ENCODE peak calls at places on chromosome 12, in ten cellular contexts. I is Peyer's patch, E is cardiac fibroblast, Y is A549, R is cardiac muscle cell, F is pancreas, A is hepatocyte, C is AG09309, V is uterus, M is adrenal gland. S is an unnamed sample.

GRCh38 chr12:51025182-51025747 is 919 bp downstream of the SLC11A2 start:
- DNase-seq in I (peak), E (no peak), Y (no peak), R (no peak), F (no peak), A (no peak), C (no peak), V (no peak), M (no peak), S (no peak)

GRCh38 chr12:32083489-32083888 is 23.2 kb upstream of the BICD1 start:
- DNase-seq in I (no peak), E (peak), Y (no peak), R (no peak), F (no peak), A (no peak), C (peak), V (no peak), M (peak), S (no peak)

GRCh38 chr12:117450186-117450585 is 88.8 kb upstream of the NOS1 start:
- DNase-seq in I (no peak), E (no peak), Y (no peak), R (no peak), F (no peak), A (no peak), C (no peak), V (no peak), M (no peak), S (no peak)

GRCh38 chr12:121165316-121165715 is 32.6 kb downstream of the P2RX7 start:
- DNase-seq in I (no peak), E (peak), Y (no peak), R (no peak), F (no peak), A (no peak), C (no peak), V (no peak), M (no peak), S (no peak)

GRCh38 chr12:122880668-122881067 is 15.3 kb downstream of the VPS37B start:
- DNase-seq in I (no peak), E (peak), Y (peak), R (no peak), F (no peak), A (no peak), C (no peak), V (no peak), M (no peak), S (no peak)

GRCh38 chr12:38392584-38393144 is 76.1 kb downstream of the ALG10B start:
- DNase-seq in I (no peak), E (peak), Y (no peak), R (no peak), F (no peak), A (peak), C (no peak), V (no peak), M (no peak), S (no peak)

GRCh38 chr12:32534698-32535097 is 135.3 kb downstream of the FGD4 start:
- DNase-seq in I (no peak), E (peak), Y (no peak), R (no peak), F (no peak), A (no peak), C (no peak), V (no peak), M (no peak), S (no peak)

GRCh38 chr12:57898308-57898970 is 42.9 kb upstream of the ATP23 start:
- DNase-seq in I (peak), E (peak), Y (no peak), R (no peak), F (no peak), A (no peak), C (no peak), V (no peak), M (no peak), S (no peak)

GRCh38 chr12:98341021-98341420 is 174.4 kb upstream of the TMPO start:
- DNase-seq in I (no peak), E (no peak), Y (no peak), R (no peak), F (no peak), A (no peak), C (no peak), V (no peak), M (no peak), S (no peak)

GRCh38 chr12:132148368-132149045 is 4.2 kb downstream of the NOC4L start:
- DNase-seq in I (no peak), E (no peak), Y (no peak), R (no peak), F (peak), A (no peak), C (no peak), V (no peak), M (no peak), S (no peak)

GRCh38 chr12:41264281-41264680 is 76.2 kb downstream of the PDZRN4 start:
- DNase-seq in I (no peak), E (peak), Y (no peak), R (peak), F (no peak), A (no peak), C (no peak), V (no peak), M (no peak), S (no peak)

GRCh38 chr12:92030618-92031017 is 115.0 kb downstream of the BTG1 start:
- DNase-seq in I (peak), E (peak), Y (no peak), R (no peak), F (no peak), A (peak), C (no peak), V (peak), M (peak), S (peak)

GRCh38 chr12:132163911-132164288 is 19.6 kb downstream of the NOC4L start:
- DNase-seq in I (no peak), E (no peak), Y (no peak), R (no peak), F (no peak), A (no peak), C (no peak), V (no peak), M (no peak), S (no peak)

GRCh38 chr12:8026282-8026637 is 6.3 kb upstream of the FOXJ2 start:
- DNase-seq in I (no peak), E (no peak), Y (no peak), R (no peak), F (no peak), A (no peak), C (no peak), V (no peak), M (no peak), S (no peak)

GRCh38 chr12:74646831-74647230 is 109.2 kb downstream of the ATXN7L3B start:
- DNase-seq in I (no peak), E (peak), Y (no peak), R (peak), F (no peak), A (peak), C (no peak), V (no peak), M (no peak), S (no peak)

GRCh38 chr12:3364661-3365264 is 126.2 kb upstream of the PRMT8 start:
- DNase-seq in I (no peak), E (no peak), Y (no peak), R (no peak), F (no peak), A (no peak), C (no peak), V (no peak), M (no peak), S (no peak)

GRCh38 chr12:131528144-131528543 is 182.7 kb upstream of the SFSWAP start:
- DNase-seq in I (no peak), E (no peak), Y (no peak), R (no peak), F (no peak), A (no peak), C (no peak), V (no peak), M (no peak), S (no peak)

GRCh38 chr12:26929590-26929989 is 8.2 kb downstream of the INTS13 start:
- DNase-seq in I (no peak), E (no peak), Y (no peak), R (no peak), F (no peak), A (no peak), C (no peak), V (no peak), M (no peak), S (no peak)

GRCh38 chr12:45599196-45599595 is 130.3 kb upstream of the ARID2 start:
- DNase-seq in I (no peak), E (no peak), Y (no peak), R (no peak), F (no peak), A (no peak), C (no peak), V (no peak), M (no peak), S (no peak)

GRCh38 chr12:21416611-21417121 is 20.8 kb upstream of the PYROXD1 start:
- DNase-seq in I (no peak), E (peak), Y (no peak), R (no peak), F (no peak), A (no peak), C (no peak), V (no peak), M (no peak), S (no peak)

GRCh38 chr12:128971802-128972201 is 118.5 kb downstream of the GLT1D1 start:
- DNase-seq in I (no peak), E (no peak), Y (no peak), R (no peak), F (no peak), A (no peak), C (no peak), V (no peak), M (no peak), S (no peak)

GRCh38 chr12:117863004-117863709 is 105.6 kb downstream of the KSR2 start:
- DNase-seq in I (no peak), E (peak), Y (no peak), R (no peak), F (no peak), A (no peak), C (peak), V (no peak), M (no peak), S (no peak)

GRCh38 chr12:69918287-69918686 is 93.3 kb downstream of the MYRFL start:
- DNase-seq in I (no peak), E (no peak), Y (no peak), R (no peak), F (no peak), A (no peak), C (no peak), V (no peak), M (no peak), S (no peak)

GRCh38 chr12:6778571-6779550 is 6.5 kb downstream of the LAG3 start:
- DNase-seq in I (peak), E (peak), Y (peak), R (peak), F (peak), A (peak), C (peak), V (peak), M (peak), S (peak)
- H3K4me3 ChIP-seq in I (peak), E (peak), Y (peak), R (peak), F (peak), A (peak), C (peak), V (peak), M (peak), S (no peak)

GRCh38 chr12:23006413-23006812 is 381.4 kb downstream of the ETNK1 start:
- DNase-seq in I (no peak), E (no peak), Y (no peak), R (no peak), F (no peak), A (no peak), C (no peak), V (no peak), M (peak), S (no peak)

GRCh38 chr12:23002381-23002780 is 377.4 kb downstream of the ETNK1 start:
- DNase-seq in I (no peak), E (no peak), Y (no peak), R (no peak), F (no peak), A (no peak), C (no peak), V (no peak), M (no peak), S (no peak)

GRCh38 chr12:23008613-23009012 is 383.6 kb downstream of the ETNK1 start:
- DNase-seq in I (no peak), E (no peak), Y (no peak), R (no peak), F (no peak), A (peak), C (no peak), V (no peak), M (no peak), S (no peak)

GRCh38 chr12:23004473-23005020 is 379.6 kb downstream of the ETNK1 start:
- DNase-seq in I (no peak), E (no peak), Y (no peak), R (no peak), F (no peak), A (no peak), C (no peak), V (no peak), M (no peak), S (no peak)

DNA sequence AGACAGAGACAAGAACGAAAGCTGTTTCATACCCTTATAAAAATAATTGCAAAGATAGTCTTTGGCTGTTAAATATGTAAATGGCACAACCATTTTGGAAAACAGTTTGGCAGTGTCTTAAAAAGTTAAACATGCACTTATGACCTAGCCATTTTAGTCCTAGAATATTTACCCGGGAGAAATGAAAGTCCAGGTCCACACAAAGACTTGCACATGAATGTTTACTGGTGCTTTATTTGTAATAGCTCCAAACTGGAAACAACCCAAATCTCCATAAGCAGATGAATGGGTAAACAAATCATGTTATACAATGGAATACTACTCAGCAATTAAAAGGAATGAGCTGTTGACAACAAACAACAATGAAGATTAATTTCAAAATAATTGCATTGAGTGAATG is 380.4 kb downstream of the ETNK1 start:
- DNase-seq in I (no peak), E (no peak), Y (no peak), R (no peak), F (no peak), A (no peak), C (no peak), V (no peak), M (no peak), S (no peak)
- H3K4me3 ChIP-seq in I (no peak), E (no peak), Y (no peak), R (no peak), F (no peak), A (no peak), C (no peak), V (no peak), M (no peak), S (no peak)

GRCh38 chr12:71439362-71439612 is 311 bp upstream of the LGR5 start:
- DNase-seq in I (no peak), E (peak), Y (no peak), R (no peak), F (no peak), A (no peak), C (no peak), V (no peak), M (no peak), S (no peak)
- H3K4me3 ChIP-seq in I (peak), E (peak), Y (peak), R (peak), F (peak), A (peak), C (peak), V (peak), M (peak), S (no peak)

GRCh38 chr12:58916891-58917570 is 3.3 kb downstream of the LRIG3 start:
- DNase-seq in I (peak), E (peak), Y (no peak), R (no peak), F (no peak), A (peak), C (peak), V (no peak), M (no peak), S (no peak)

GRCh38 chr12:58916153-58916709 is 4.1 kb downstream of the LRIG3 start:
- DNase-seq in I (no peak), E (no peak), Y (no peak), R (no peak), F (no peak), A (no peak), C (no peak), V (no peak), M (no peak), S (no peak)

GRCh38 chr12:58914457-58914856 is 5.8 kb downstream of the LRIG3 start:
- DNase-seq in I (no peak), E (no peak), Y (no peak), R (no peak), F (no peak), A (no peak), C (no peak), V (no peak), M (no peak), S (no peak)

GRCh38 chr12:58917699-58918334 is 2.5 kb downstream of the LRIG3 start:
- DNase-seq in I (no peak), E (peak), Y (no peak), R (no peak), F (no peak), A (no peak), C (no peak), V (no peak), M (no peak), S (no peak)

DNA sequence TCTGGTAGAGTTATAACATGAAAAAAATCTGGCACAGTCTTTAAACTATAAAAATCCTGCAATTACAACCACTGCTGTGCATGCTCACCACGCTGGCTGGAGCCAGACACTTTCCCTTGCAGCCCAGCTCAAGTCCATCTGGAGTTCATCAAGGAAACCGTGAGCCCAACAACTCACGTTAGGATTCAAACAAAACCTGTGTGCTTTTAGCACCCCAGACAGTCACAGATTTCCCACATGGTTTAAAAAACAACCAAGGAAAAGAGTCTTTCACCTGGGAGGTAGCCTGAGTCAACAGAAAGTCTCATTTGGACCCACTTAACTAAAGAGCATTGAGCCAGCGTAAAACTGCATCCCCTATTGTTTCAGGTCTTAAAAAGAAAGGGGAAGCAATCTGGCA is 4.7 kb downstream of the LRIG3 start:
- DNase-seq in I (peak), E (peak), Y (no peak), R (peak), F (no peak), A (peak), C (peak), V (peak), M (no peak), S (no peak)
- H3K4me3 ChIP-seq in I (no peak), E (no peak), Y (no peak), R (peak), F (peak), A (peak), C (peak), V (no peak), M (no peak), S (no peak)

GRCh38 chr12:53039851-53040250 is 10.0 kb upstream of the TNS2 start:
- DNase-seq in I (no peak), E (no peak), Y (no peak), R (no peak), F (no peak), A (no peak), C (no peak), V (no peak), M (no peak), S (no peak)
- H3K4me3 ChIP-seq in I (no peak), E (no peak), Y (no peak), R (no peak), F (no peak), A (no peak), C (no peak), V (no peak), M (no peak), S (no peak)

DNA sequence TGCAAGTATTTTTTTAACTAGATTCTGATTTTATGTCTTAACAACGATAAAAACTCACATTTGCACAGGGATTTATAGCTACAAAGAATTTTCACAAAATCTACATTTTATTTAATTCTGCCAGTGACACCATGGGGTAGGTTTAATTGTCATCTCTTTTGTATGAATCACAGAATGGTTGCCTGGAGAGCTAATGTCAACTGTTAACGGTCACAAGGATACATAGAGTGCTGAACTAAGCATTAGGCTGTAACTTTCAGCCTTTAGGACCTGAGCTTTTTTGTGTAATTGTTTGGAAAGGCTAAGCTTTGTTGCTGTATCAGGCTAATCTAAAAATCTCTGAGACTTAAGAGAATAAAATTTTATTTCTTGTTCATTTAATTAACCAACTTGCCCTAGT is 465.3 kb upstream of the TBX3 start:
- DNase-seq in I (no peak), E (no peak), Y (no peak), R (no peak), F (no peak), A (no peak), C (no peak), V (no peak), M (no peak), S (no peak)
- H3K4me3 ChIP-seq in I (no peak), E (no peak), Y (no peak), R (no peak), F (no peak), A (no peak), C (no peak), V (no peak), M (no peak), S (no peak)

GRCh38 chr12:53624453-53624852 is 1.7 kb downstream of the ATF7 start:
- DNase-seq in I (no peak), E (peak), Y (no peak), R (no peak), F (no peak), A (peak), C (no peak), V (no peak), M (no peak), S (no peak)
- H3K4me3 ChIP-seq in I (no peak), E (peak), Y (peak), R (peak), F (peak), A (peak), C (peak), V (peak), M (peak), S (no peak)

DNA sequence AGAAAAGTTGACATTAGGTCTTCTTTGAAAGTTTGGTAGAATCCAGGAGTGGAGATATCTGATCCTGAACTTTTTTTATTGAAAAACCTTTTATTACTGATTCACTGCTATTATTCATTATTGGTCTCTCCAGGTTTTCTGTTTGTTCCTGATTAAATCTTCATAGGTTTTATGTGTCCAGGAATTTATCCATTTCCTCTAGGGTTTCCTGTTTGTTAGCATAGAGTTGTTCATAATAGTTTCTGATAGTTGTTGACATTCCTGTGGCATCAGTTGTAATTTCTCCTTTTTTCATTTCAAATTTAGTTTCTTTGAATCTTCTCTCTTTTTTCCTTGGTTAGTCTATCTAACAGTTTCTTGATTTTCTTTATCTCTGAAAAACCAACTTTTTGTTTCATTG is 370.3 kb downstream of the SLC6A15 start:
- DNase-seq in I (no peak), E (peak), Y (no peak), R (no peak), F (no peak), A (no peak), C (no peak), V (no peak), M (no peak), S (no peak)
- H3K4me3 ChIP-seq in I (no peak), E (no peak), Y (no peak), R (no peak), F (no peak), A (no peak), C (no peak), V (no peak), M (no peak), S (no peak)

GRCh38 chr12:401235-402126 is at the start of gene CCDC77:
- DNase-seq in I (peak), E (peak), Y (peak), R (peak), F (peak), A (peak), C (peak), V (peak), M (peak), S (peak)

GRCh38 chr12:402127-402456 is 648 bp downstream of the CCDC77 start:
- DNase-seq in I (no peak), E (peak), Y (no peak), R (peak), F (no peak), A (peak), C (no peak), V (no peak), M (no peak), S (peak)

DNA sequence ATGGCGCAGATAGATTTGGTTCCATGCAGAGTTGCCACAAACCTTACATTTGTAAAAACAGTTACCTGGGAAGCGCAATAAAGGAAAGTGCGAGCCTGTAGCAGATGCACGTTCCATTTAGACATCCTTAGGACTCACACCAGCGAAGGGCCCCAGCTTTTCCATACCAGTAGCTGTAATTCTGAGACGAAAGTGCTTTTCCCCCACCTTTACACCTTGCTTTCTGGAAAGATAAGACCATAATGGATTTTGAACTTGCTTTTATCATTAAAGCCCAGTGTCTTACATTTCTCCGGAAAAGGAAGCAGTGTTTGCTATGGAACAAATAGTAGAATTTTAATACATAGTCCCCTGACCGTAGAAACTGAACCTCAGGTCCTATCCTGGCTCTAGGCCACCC is 616 bp upstream of the CCDC77 start:
- DNase-seq in I (no peak), E (no peak), Y (no peak), R (no peak), F (no peak), A (no peak), C (no peak), V (no peak), M (no peak), S (no peak)
- H3K4me3 ChIP-seq in I (peak), E (peak), Y (peak), R (peak), F (peak), A (peak), C (peak), V (peak), M (peak), S (no peak)